ENCODE peak calls at places on chromosome 7, in seven cellular contexts. X, T, E, D, K, H and V are unnamed samples. For H3K27me3 and H3K4me1, the result is how much of the 10 kb centered on the place peaks cover.

GRCh38 chr7:140200102-140200989 is 23.6 kb upstream of the KDM7A start:
- DNase-seq in T (peak), H (no peak), K (no peak), D (no peak), E (peak), X (no peak), V (no peak)

GRCh38 chr7:79308176-79308575 is 145.3 kb downstream of the MAGI2 start:
- DNase-seq in E (no peak), X (no peak), H (no peak), K (no peak), T (no peak), D (no peak), V (no peak)

GRCh38 chr7:56026538-56026937 is 24.7 kb downstream of the PSPH start:
- DNase-seq in E (no peak), K (no peak), H (no peak), T (no peak), D (no peak), X (no peak), V (no peak)

GRCh38 chr7:22137026-22137425 is 191.3 kb upstream of the CDCA7L start:
- DNase-seq in E (no peak), D (no peak), H (no peak), X (no peak), T (peak), K (no peak), V (no peak)

GRCh38 chr7:3682028-3682712 is 381.1 kb downstream of the SDK1 start:
- DNase-seq in T (no peak), H (no peak), K (no peak), D (no peak), E (no peak), X (no peak), V (no peak)

GRCh38 chr7:139231513-139232376 is 708 bp downstream of the UBN2 start:
- DNase-seq in E (no peak), H (peak), D (no peak), T (peak), K (peak), X (peak), V (peak)

GRCh38 chr7:31052841-31053601 is 913 bp downstream of the ADCYAP1R1 start:
- DNase-seq in D (no peak), X (no peak), K (no peak), H (no peak), E (no peak), T (no peak), V (no peak)

GRCh38 chr7:71990138-71990462 is 422.0 kb downstream of the CALN1 start:
- DNase-seq in H (no peak), X (no peak), K (no peak), T (no peak), D (no peak), E (no peak), V (no peak)

GRCh38 chr7:91424372-91424771 is 160.1 kb downstream of the FZD1 start:
- DNase-seq in E (no peak), H (no peak), D (no peak), K (no peak), T (no peak), X (no peak), V (no peak)

GRCh38 chr7:47557986-47558670 is 23.8 kb downstream of the TNS3 start:
- DNase-seq in X (no peak), H (no peak), D (no peak), E (no peak), K (no peak), T (no peak), V (no peak)

GRCh38 chr7:31307941-31308340 is 32.6 kb downstream of the NEUROD6 start:
- DNase-seq in D (no peak), T (no peak), H (no peak), E (no peak), K (no peak), X (no peak), V (no peak)

GRCh38 chr7:116528008-116528789 is 3.4 kb downstream of the CAV1 start:
- DNase-seq in K (no peak), H (no peak), D (no peak), X (no peak), T (peak), E (no peak), V (no peak)

GRCh38 chr7:14305233-14305866 is 315.9 kb upstream of the ETV1 start:
- DNase-seq in K (no peak), X (no peak), D (no peak), H (no peak), E (no peak), T (no peak), V (no peak)

GRCh38 chr7:87919875-87920274 is 14.2 kb upstream of the ADAM22 start:
- DNase-seq in X (no peak), T (no peak), K (no peak), E (no peak), H (no peak), D (no peak), V (no peak)

GRCh38 chr7:121305109-121305508 is 23.7 kb upstream of the WNT16 start:
- DNase-seq in T (peak), H (no peak), K (no peak), D (no peak), E (no peak), X (no peak), V (no peak)

GRCh38 chr7:97025983-97026704 is 1.5 kb upstream of the DLX5 start:
- DNase-seq in H (no peak), T (no peak), E (no peak), X (no peak), K (no peak), D (no peak), V (no peak)
- H3K27me3 ChIP-seq in H (under half), T (half or more), E (half or more), X (half or more), K (half or more), D (half or more), V (half or more)

GRCh38 chr7:76234282-76234584 is 32.5 kb downstream of the SRRM3 start:
- DNase-seq in X (no peak), D (no peak), K (no peak), E (no peak), H (no peak), T (no peak), V (no peak)

GRCh38 chr7:76233538-76234281 is 32.0 kb downstream of the SRRM3 start:
- DNase-seq in X (no peak), K (no peak), H (no peak), T (no peak), E (no peak), D (no peak), V (no peak)

GRCh38 chr7:76236226-76236625 is 34.5 kb downstream of the SRRM3 start:
- DNase-seq in X (no peak), H (no peak), E (no peak), K (no peak), D (no peak), T (no peak), V (no peak)

GRCh38 chr7:76232698-76233097 is 31.0 kb downstream of the SRRM3 start:
- DNase-seq in K (no peak), X (no peak), T (no peak), E (no peak), D (no peak), H (no peak), V (no peak)

GRCh38 chr7:76234931-76235441 is 33.3 kb downstream of the SRRM3 start:
- DNase-seq in D (peak), E (no peak), K (peak), H (peak), T (peak), X (peak), V (peak)
- H3K4me3 ChIP-seq in D (peak), E (peak), K (no peak), H (peak), T (no peak), X (no peak), V (peak)

GRCh38 chr7:130884437-130885417 is 150.7 kb upstream of the KLF14 start:
- DNase-seq in H (no peak), K (no peak), D (no peak), E (no peak), T (no peak), X (no peak), V (no peak)
- H3K4me1 ChIP-seq in H (under half), K (under half), D (under half), E (under half), T (under half), X (under half), V (half or more)

DNA sequence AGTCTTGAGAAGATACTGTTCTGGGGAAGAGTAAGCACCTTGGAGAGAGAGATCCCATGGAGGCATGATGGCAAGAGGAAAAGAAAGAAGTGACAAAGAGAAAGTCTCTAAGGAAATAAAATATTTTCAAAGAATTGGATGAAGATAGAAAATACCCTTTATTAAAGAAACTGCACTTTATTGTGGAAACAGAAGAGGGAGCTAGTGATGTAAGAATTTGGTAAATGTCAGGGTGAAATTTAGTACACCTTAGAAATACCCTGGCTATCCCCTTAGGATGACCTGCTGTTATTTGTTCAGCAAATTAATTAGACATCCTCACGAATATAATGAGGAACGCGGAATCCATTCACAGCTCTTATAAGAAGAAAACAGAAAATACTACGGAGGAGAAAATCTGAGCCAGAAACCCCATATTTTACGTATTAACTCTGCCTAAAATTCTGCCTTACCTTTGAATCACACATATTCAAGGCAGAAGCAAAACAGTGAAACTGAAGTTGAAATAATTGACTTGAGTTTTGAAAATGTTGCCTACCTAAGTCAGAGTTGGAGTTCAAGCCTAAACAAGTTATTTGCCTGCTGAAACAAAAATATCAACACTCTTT is 90.7 kb downstream of the TFPI2 start:
- DNase-seq in K (no peak), D (no peak), X (no peak), T (peak), E (no peak), H (no peak), V (no peak)
- H3K27me3 ChIP-seq in K (under half), D (under half), X (under half), T (under half), E (under half), H (under half), V (under half)

DNA sequence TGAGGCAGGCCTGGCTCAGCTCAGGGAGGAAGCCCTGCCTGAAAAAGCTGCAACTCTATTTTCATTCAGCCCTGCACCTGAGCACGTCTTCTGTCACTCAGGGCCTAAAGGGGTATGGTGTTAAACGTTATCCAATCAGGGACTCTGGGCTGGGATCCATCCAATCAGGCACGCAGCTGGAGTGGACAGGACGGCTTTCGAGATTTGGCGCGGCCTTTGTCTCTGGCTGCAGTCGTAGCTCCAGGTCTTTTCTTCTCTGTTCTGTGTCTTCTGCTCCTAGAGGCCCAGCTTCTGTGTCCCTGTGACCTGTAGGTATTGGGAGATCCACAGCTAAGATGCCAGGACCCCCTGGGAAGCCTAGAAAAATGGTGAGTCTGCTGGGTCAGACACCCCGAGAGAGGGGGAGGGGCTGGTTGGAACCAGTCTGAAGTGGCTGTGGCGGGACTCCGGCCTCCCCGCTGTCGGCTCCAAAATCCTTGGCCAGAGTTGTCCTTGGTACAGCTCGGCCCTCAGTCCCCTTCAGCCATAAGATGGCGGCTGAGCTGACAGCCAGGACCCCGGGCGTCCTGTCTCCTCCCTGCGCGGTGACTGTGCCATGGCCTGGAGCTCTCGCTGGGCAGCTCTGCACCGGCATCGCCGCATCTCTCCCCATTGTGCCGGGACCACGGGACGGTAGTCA is 11.7 kb upstream of the ZNF680 start:
- DNase-seq in H (no peak), E (no peak), T (peak), K (no peak), D (peak), X (no peak), V (peak)
- H3K4me3 ChIP-seq in H (no peak), E (peak), T (peak), K (peak), D (peak), X (no peak), V (peak)

GRCh38 chr7:151247611-151248176 is 800 bp downstream of the SMARCD3 start:
- DNase-seq in H (no peak), T (no peak), D (no peak), X (no peak), E (no peak), K (no peak), V (no peak)
- H3K4me1 ChIP-seq in H (under half), T (under half), D (under half), X (half or more), E (under half), K (under half), V (half or more)

GRCh38 chr7:41501016-41501415 is 201.9 kb downstream of the INHBA start:
- DNase-seq in E (no peak), T (no peak), H (no peak), X (no peak), K (no peak), D (no peak), V (no peak)

GRCh38 chr7:41507686-41508268 is 195.1 kb downstream of the INHBA start:
- DNase-seq in T (no peak), X (no peak), K (no peak), D (no peak), H (no peak), E (no peak), V (no peak)

GRCh38 chr7:41501466-41501865 is 201.4 kb downstream of the INHBA start:
- DNase-seq in E (no peak), T (no peak), X (no peak), K (no peak), H (no peak), D (no peak), V (no peak)

GRCh38 chr7:41504581-41504980 is 198.3 kb downstream of the INHBA start:
- DNase-seq in T (peak), E (no peak), H (no peak), K (no peak), X (no peak), D (no peak), V (no peak)

GRCh38 chr7:41503438-41503837 is 199.5 kb downstream of the INHBA start:
- DNase-seq in T (peak), H (no peak), K (no peak), E (no peak), D (no peak), X (no peak), V (no peak)
- H3K27me3 ChIP-seq in T (under half), H (under half), K (under half), E (under half), D (under half), X (under half), V (under half)

GRCh38 chr7:126057979-126058378 is 1128.4 kb upstream of the POT1 start:
- DNase-seq in K (no peak), E (no peak), D (no peak), T (no peak), X (no peak), H (no peak), V (no peak)
- H3K4me3 ChIP-seq in K (no peak), E (no peak), D (no peak), T (no peak), X (no peak), H (no peak), V (no peak)

DNA sequence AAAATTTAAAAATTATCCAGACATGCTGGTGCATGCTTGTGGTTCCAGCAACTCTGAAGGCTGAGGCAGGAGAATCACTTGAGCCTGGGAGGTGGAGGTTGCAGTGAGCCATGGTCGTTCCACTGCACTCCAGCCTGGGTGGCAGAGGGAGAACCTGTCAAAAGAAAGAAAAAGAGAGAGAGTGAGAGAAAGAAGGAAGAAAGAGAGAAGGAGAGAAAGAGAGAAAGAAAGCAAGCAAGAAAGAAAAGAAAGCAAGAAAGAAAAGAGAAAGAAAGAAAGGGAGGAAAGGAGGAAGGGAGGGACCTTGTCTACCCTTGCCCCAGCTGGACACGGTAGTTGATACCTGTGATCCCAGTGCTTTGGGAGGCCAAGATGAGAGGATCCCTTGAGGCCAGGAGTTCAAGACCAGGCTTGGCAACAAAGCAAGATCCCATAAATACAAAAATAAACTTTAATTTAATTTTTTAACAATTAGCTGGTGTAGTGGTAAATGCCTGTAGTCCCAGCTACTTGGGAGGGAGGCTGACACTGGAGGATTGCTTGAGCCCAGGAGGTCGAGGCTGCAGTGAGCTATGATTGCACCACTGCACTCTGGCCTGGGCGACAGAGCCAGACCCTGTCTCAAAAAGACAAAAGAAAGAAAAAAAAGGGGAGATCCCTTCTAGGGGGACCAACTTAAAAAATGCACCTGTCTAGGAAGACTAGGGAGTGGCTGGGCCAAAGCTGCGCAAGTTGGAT is 9.2 kb downstream of the NYAP1 start:
- DNase-seq in T (no peak), H (no peak), X (no peak), K (no peak), D (no peak), E (no peak), V (no peak)
- H3K4me1 ChIP-seq in T (under half), H (under half), X (under half), K (under half), D (under half), E (under half), V (under half)